ENCODE peak calls at places on chromosomes 3 and 15, in six cellular contexts. One of them, this sample, is unnamed.
A peak's percentile ranks its signal among the peaks of the same experiment; 100 is the strongest.

GRCh38 chr3:98657429-98657828 is 64.0 kb upstream of the CPOX start:
- DNase-seq in GM12864: no peak
- DNase-seq in heart left ventricle: peak; percentile 68
- DNase-seq in BE2C: peak; percentile 61
- DNase-seq in AG04449: no peak
- DNase-seq in GM12865: peak; percentile 92
- DNase-seq in this sample: no peak

GRCh38 chr3:56787258-56787777 is 14.4 kb downstream of the ARHGEF3 start:
- DNase-seq in GM12864: no peak
- DNase-seq in heart left ventricle: no peak
- DNase-seq in BE2C: no peak
- DNase-seq in AG04449: no peak
- DNase-seq in GM12865: no peak
- DNase-seq in this sample: no peak

GRCh38 chr3:44762690-44763089 is 1.1 kb downstream of the KIF15 start:
- DNase-seq in GM12864: no peak
- DNase-seq in heart left ventricle: no peak
- DNase-seq in BE2C: no peak
- DNase-seq in AG04449: no peak
- DNase-seq in GM12865: no peak
- DNase-seq in this sample: no peak

GRCh38 chr3:52068055-52068704 is 11.8 kb upstream of the DUSP7 start:
- DNase-seq in GM12864: no peak
- DNase-seq in heart left ventricle: no peak
- DNase-seq in BE2C: peak; percentile 52
- DNase-seq in AG04449: no peak
- DNase-seq in GM12865: no peak
- DNase-seq in this sample: no peak

GRCh38 chr3:52494446-52494845 is 692 bp upstream of the STAB1 start:
- DNase-seq in GM12864: no peak
- DNase-seq in heart left ventricle: no peak
- DNase-seq in BE2C: no peak
- DNase-seq in AG04449: no peak
- DNase-seq in GM12865: no peak
- DNase-seq in this sample: no peak

GRCh38 chr3:35070088-35070487 is 569.2 kb upstream of the ARPP21 start:
- DNase-seq in GM12864: no peak
- DNase-seq in heart left ventricle: no peak
- DNase-seq in BE2C: peak; percentile 6
- DNase-seq in AG04449: no peak
- DNase-seq in GM12865: no peak
- DNase-seq in this sample: no peak

GRCh38 chr15:52338891-52339290 is 43.3 kb upstream of the MYO5C start:
- DNase-seq in GM12864: no peak
- DNase-seq in heart left ventricle: no peak
- DNase-seq in BE2C: no peak
- DNase-seq in AG04449: no peak
- DNase-seq in GM12865: no peak
- DNase-seq in this sample: no peak

GRCh38 chr15:41944313-41944940 is 27.9 kb downstream of the EHD4 start:
- DNase-seq in GM12864: no peak
- DNase-seq in heart left ventricle: no peak
- DNase-seq in BE2C: no peak
- DNase-seq in AG04449: peak; percentile 63
- DNase-seq in GM12865: no peak
- DNase-seq in this sample: peak; percentile 89

GRCh38 chr15:51864408-51865056 is 35.1 kb downstream of the TMOD3 start:
- DNase-seq in GM12864: no peak
- DNase-seq in heart left ventricle: no peak
- DNase-seq in BE2C: no peak
- DNase-seq in AG04449: no peak
- DNase-seq in GM12865: no peak
- DNase-seq in this sample: no peak

GRCh38 chr15:68734352-68734751 is 86.3 kb downstream of the ANP32A start:
- DNase-seq in GM12864: no peak
- DNase-seq in heart left ventricle: no peak
- DNase-seq in BE2C: no peak
- DNase-seq in AG04449: no peak
- DNase-seq in GM12865: no peak
- DNase-seq in this sample: no peak

GRCh38 chr3:17234382-17234781 is 349.6 kb downstream of the PLCL2 start:
- DNase-seq in GM12864: no peak
- DNase-seq in heart left ventricle: no peak
- DNase-seq in BE2C: no peak
- DNase-seq in AG04449: no peak
- DNase-seq in GM12865: no peak
- DNase-seq in this sample: no peak

GRCh38 chr3:131091768-131092167 is 65.1 kb downstream of the NEK11 start:
- DNase-seq in GM12864: no peak
- DNase-seq in heart left ventricle: no peak
- DNase-seq in BE2C: peak; percentile 21
- DNase-seq in AG04449: no peak
- DNase-seq in GM12865: peak; percentile 9
- DNase-seq in this sample: peak; percentile 15

GRCh38 chr15:43903864-43904290 is 77.1 kb downstream of the WDR76 start:
- DNase-seq in GM12864: peak; percentile 15
- DNase-seq in heart left ventricle: no peak
- DNase-seq in BE2C: peak; percentile 81
- DNase-seq in AG04449: no peak
- DNase-seq in GM12865: peak; percentile 76
- DNase-seq in this sample: peak; percentile 40

GRCh38 chr15:51288143-51289065 is 50.0 kb downstream of the CYP19A1 start:
- DNase-seq in GM12864: no peak
- DNase-seq in heart left ventricle: no peak
- DNase-seq in BE2C: no peak
- DNase-seq in AG04449: no peak
- DNase-seq in GM12865: no peak
- DNase-seq in this sample: no peak

GRCh38 chr3:57889807-57890206 is 118.4 kb upstream of the FLNB start:
- DNase-seq in GM12864: no peak
- DNase-seq in heart left ventricle: no peak
- DNase-seq in BE2C: no peak
- DNase-seq in AG04449: no peak
- DNase-seq in GM12865: no peak
- DNase-seq in this sample: no peak

GRCh38 chr3:186360779-186361178 is 1.3 kb downstream of the DGKG start:
- DNase-seq in GM12864: no peak
- DNase-seq in heart left ventricle: peak; percentile 74
- DNase-seq in BE2C: peak; percentile 41
- DNase-seq in AG04449: no peak
- DNase-seq in GM12865: no peak
- DNase-seq in this sample: no peak

GRCh38 chr3:11327619-11328018 is 55.4 kb downstream of the ATG7 start:
- DNase-seq in GM12864: no peak
- DNase-seq in heart left ventricle: no peak
- DNase-seq in BE2C: no peak
- DNase-seq in AG04449: no peak
- DNase-seq in GM12865: no peak
- DNase-seq in this sample: no peak

GRCh38 chr15:76979331-76979925 is 15.5 kb upstream of the PSTPIP1 start:
- DNase-seq in GM12864: no peak
- DNase-seq in heart left ventricle: no peak
- DNase-seq in BE2C: no peak
- DNase-seq in AG04449: no peak
- DNase-seq in GM12865: no peak
- DNase-seq in this sample: no peak

GRCh38 chr3:30915782-30916181 is 21.3 kb upstream of the GADL1 start:
- DNase-seq in GM12864: no peak
- DNase-seq in heart left ventricle: no peak
- DNase-seq in BE2C: no peak
- DNase-seq in AG04449: no peak
- DNase-seq in GM12865: no peak
- DNase-seq in this sample: no peak

GRCh38 chr3:72657666-72658065 is 190.6 kb downstream of the SHQ1 start:
- DNase-seq in GM12864: no peak
- DNase-seq in heart left ventricle: no peak
- DNase-seq in BE2C: no peak
- DNase-seq in AG04449: no peak
- DNase-seq in GM12865: peak; percentile 67
- DNase-seq in this sample: peak; percentile 54

GRCh38 chr3:72655151-72655551 is 193.1 kb downstream of the SHQ1 start:
- DNase-seq in GM12864: no peak
- DNase-seq in heart left ventricle: no peak
- DNase-seq in BE2C: no peak
- DNase-seq in AG04449: no peak
- DNase-seq in GM12865: no peak
- DNase-seq in this sample: peak; percentile 54

GRCh38 chr3:72652395-72652794 is 195.8 kb downstream of the SHQ1 start:
- DNase-seq in GM12864: no peak
- DNase-seq in heart left ventricle: no peak
- DNase-seq in BE2C: no peak
- DNase-seq in AG04449: no peak
- DNase-seq in GM12865: no peak
- DNase-seq in this sample: no peak

GRCh38 chr3:72658466-72659100 is 189.7 kb downstream of the SHQ1 start:
- DNase-seq in GM12864: no peak
- DNase-seq in heart left ventricle: no peak
- DNase-seq in BE2C: no peak
- DNase-seq in AG04449: no peak
- DNase-seq in GM12865: no peak
- DNase-seq in this sample: no peak

DNA sequence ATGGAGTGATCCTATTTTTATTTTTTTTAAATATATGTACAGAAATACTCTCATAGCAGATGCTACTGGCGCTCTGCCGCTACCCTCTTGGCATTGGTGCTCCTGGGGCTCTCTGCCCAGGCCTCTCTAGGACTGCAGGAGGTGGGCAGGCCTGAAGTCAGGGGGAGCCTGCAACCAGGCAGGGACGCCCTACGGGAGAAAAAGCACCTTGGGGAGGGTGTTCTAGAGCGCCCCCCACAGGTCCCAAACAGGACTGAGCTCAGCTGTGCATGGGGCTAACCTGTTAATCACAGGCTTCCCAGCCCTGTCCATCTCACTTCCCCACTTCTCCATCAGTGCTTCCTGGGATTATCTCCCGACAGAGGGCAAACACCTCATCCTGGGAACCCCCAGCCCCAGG is 192.5 kb downstream of the SHQ1 start:
- DNase-seq in GM12864: no peak
- DNase-seq in heart left ventricle: no peak
- DNase-seq in BE2C: no peak
- DNase-seq in AG04449: no peak
- DNase-seq in GM12865: peak; percentile 8
- DNase-seq in this sample: no peak
- TF ChIP-seq CTCF in GM12864: peak; percentile 47
- TF ChIP-seq CTCF in heart left ventricle: no peak
- TF ChIP-seq CTCF in BE2C: peak; percentile 34
- TF ChIP-seq CTCF in AG04449: no peak
- TF ChIP-seq CTCF in GM12865: peak; percentile 26
- TF ChIP-seq CTCF in this sample: peak; percentile 25

GRCh38 chr3:23113455-23114171 is 89.5 kb upstream of the UBE2E2 start:
- DNase-seq in GM12864: no peak
- DNase-seq in heart left ventricle: no peak
- DNase-seq in BE2C: no peak
- DNase-seq in AG04449: no peak
- DNase-seq in GM12865: no peak
- DNase-seq in this sample: peak; percentile 68
- H3K4me3 ChIP-seq in GM12864: no peak overlapping the region
- H3K4me3 ChIP-seq in heart left ventricle: no peak overlapping the region
- H3K4me3 ChIP-seq in BE2C: no peak overlapping the region
- H3K4me3 ChIP-seq in AG04449: no peak overlapping the region
- H3K4me3 ChIP-seq in GM12865: no peak overlapping the region
- H3K4me3 ChIP-seq in this sample: no peak overlapping the region

DNA sequence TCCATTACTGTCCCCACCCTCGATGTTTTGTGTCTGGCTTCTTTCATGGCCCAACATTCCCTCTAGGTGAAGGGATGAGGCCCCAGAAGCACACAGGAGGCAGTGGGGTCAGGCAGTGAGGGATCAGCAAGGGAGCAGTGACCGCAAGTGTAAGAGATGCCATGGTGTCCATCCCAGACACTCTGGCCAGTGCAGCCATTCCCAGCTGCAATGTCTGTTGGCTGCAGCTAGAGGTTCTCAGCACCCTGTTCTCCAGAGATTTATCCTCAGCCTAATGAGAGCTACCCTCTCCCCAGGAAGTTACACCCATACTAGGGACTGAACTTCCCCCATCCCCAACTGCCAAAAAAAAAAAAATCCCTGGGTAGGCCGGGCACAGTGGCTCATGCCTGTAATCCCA is 40.2 kb downstream of the TRANK1 start:
- DNase-seq in GM12864: no peak
- DNase-seq in heart left ventricle: peak; percentile 60
- DNase-seq in BE2C: peak; percentile 11
- DNase-seq in AG04449: no peak
- DNase-seq in GM12865: no peak
- DNase-seq in this sample: no peak
- TF ChIP-seq CTCF in GM12864: peak; percentile 51
- TF ChIP-seq CTCF in heart left ventricle: peak; percentile 51
- TF ChIP-seq CTCF in BE2C: peak; percentile 52
- TF ChIP-seq CTCF in AG04449: peak; percentile 26
- TF ChIP-seq CTCF in GM12865: peak; percentile 33
- TF ChIP-seq CTCF in this sample: peak; percentile 33

DNA sequence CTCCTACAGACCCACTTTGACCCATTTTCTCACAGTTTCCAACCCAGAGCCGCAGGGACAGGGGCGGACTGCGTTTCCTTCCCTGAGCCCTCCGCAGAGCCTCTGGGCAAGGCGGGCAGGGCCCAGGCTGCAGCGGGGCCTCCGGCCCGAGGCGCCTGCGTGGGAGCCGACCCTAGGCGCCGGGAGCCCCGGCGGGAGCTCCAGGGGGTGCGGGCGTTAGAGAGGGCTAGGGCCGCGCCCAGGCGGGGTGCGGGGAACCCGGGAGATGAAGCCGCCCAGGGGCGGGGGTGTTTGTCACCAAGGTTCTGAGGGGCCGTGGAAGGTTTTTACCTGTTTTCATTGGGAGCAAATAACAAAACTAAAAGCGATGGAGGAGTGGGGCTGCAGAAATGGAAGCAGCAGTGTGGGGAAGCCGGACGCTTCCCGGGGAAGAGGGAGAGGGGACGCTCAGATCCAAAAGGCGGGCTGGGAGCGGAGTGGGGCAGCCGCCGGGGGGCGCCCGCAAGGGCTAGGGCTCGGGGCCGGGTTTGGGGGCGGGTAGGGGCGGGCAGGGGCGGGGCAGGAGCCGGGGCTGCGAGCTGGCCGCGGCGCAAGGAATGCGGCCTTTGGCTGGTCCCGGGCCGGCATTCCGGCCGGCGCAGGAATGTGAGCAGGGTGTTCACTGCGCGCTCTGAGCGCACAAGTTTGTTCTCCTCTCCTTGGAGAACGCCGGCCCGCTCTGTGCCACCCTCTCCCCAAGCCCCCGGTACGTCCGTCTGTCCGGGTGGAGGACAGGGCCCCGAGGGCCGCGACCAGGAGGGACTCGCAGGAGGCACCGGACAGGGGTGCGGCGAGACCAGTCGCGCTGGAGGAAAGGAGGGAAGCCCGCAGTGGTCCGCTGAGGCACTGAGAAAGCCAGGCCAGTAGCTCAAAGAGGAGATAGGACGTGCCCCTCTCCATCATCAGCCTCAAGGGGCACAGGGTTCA is 61.1 kb downstream of the AMOTL2 start:
- DNase-seq in GM12864: no peak
- DNase-seq in heart left ventricle: peak; percentile 89
- DNase-seq in BE2C: no peak
- DNase-seq in AG04449: no peak
- DNase-seq in GM12865: no peak
- DNase-seq in this sample: no peak
- H3K4me3 ChIP-seq in GM12864: no peak overlapping the region
- H3K4me3 ChIP-seq in heart left ventricle: peak overlapping the region; percentile 54
- H3K4me3 ChIP-seq in BE2C: no peak overlapping the region
- H3K4me3 ChIP-seq in AG04449: peak overlapping the region; percentile 59
- H3K4me3 ChIP-seq in GM12865: no peak overlapping the region
- H3K4me3 ChIP-seq in this sample: peak overlapping the region; percentile 38